ENCODE peak calls at places on chromosomes 6 and 20, in eight cellular contexts. One of them, this sample, is unnamed.

GRCh38 chr6:158758464-158758863 is 60.7 kb downstream of the EZR start:
- DNase-seq in GM23338: peak; percentile 72
- DNase-seq in uterus: no peak
- DNase-seq in ascending aorta: no peak
- DNase-seq in GM23248: no peak
- DNase-seq in naive thymus-derived CD4-positive, alpha-beta T cell: no peak
- DNase-seq in cardiac fibroblast: no peak
- DNase-seq in Jurkat, Clone E6-1: no peak
- DNase-seq in this sample: peak; percentile 82

GRCh38 chr20:56440346-56441007 is 27.9 kb upstream of the RTF2 start:
- DNase-seq in Jurkat, Clone E6-1: peak; percentile 73
- DNase-seq in naive thymus-derived CD4-positive, alpha-beta T cell: peak; percentile 53
- DNase-seq in ascending aorta: no peak
- DNase-seq in GM23248: no peak
- DNase-seq in cardiac fibroblast: no peak
- DNase-seq in uterus: no peak
- DNase-seq in GM23338: no peak
- DNase-seq in this sample: no peak

GRCh38 chr6:144338951-144339681 is 54.0 kb downstream of the UTRN start:
- DNase-seq in uterus: no peak
- DNase-seq in naive thymus-derived CD4-positive, alpha-beta T cell: no peak
- DNase-seq in GM23248: no peak
- DNase-seq in ascending aorta: no peak
- DNase-seq in GM23338: no peak
- DNase-seq in cardiac fibroblast: no peak
- DNase-seq in Jurkat, Clone E6-1: no peak
- DNase-seq in this sample: peak; percentile 90

GRCh38 chr6:159119835-159120234 is 49.4 kb upstream of the FNDC1 start:
- DNase-seq in cardiac fibroblast: no peak
- DNase-seq in uterus: no peak
- DNase-seq in GM23248: no peak
- DNase-seq in Jurkat, Clone E6-1: no peak
- DNase-seq in ascending aorta: no peak
- DNase-seq in GM23338: no peak
- DNase-seq in naive thymus-derived CD4-positive, alpha-beta T cell: no peak
- DNase-seq in this sample: no peak

GRCh38 chr6:2478200-2478599 is 232.8 kb upstream of the GMDS start:
- DNase-seq in ascending aorta: no peak
- DNase-seq in GM23248: peak; percentile 53
- DNase-seq in naive thymus-derived CD4-positive, alpha-beta T cell: no peak
- DNase-seq in cardiac fibroblast: peak; percentile 36
- DNase-seq in GM23338: no peak
- DNase-seq in uterus: no peak
- DNase-seq in Jurkat, Clone E6-1: no peak
- DNase-seq in this sample: peak; percentile 39

GRCh38 chr6:154901856-154902552 is 93.1 kb upstream of the TIAM2 start:
- DNase-seq in GM23338: no peak
- DNase-seq in uterus: no peak
- DNase-seq in GM23248: no peak
- DNase-seq in cardiac fibroblast: no peak
- DNase-seq in ascending aorta: no peak
- DNase-seq in Jurkat, Clone E6-1: no peak
- DNase-seq in naive thymus-derived CD4-positive, alpha-beta T cell: no peak
- DNase-seq in this sample: no peak

GRCh38 chr6:113047932-113048331 is 700.8 kb downstream of the RFPL4B start:
- DNase-seq in uterus: no peak
- DNase-seq in ascending aorta: no peak
- DNase-seq in Jurkat, Clone E6-1: no peak
- DNase-seq in GM23338: no peak
- DNase-seq in naive thymus-derived CD4-positive, alpha-beta T cell: no peak
- DNase-seq in cardiac fibroblast: no peak
- DNase-seq in GM23248: peak; percentile 58
- DNase-seq in this sample: no peak

GRCh38 chr6:118581489-118581959 is 33.4 kb downstream of the PLN start:
- DNase-seq in GM23338: no peak
- DNase-seq in naive thymus-derived CD4-positive, alpha-beta T cell: no peak
- DNase-seq in GM23248: peak; percentile 81
- DNase-seq in Jurkat, Clone E6-1: no peak
- DNase-seq in uterus: no peak
- DNase-seq in cardiac fibroblast: peak; percentile 85
- DNase-seq in ascending aorta: no peak
- DNase-seq in this sample: peak; percentile 86

GRCh38 chr20:9130407-9130995 is 61.6 kb downstream of the PLCB4 start:
- DNase-seq in GM23338: no peak
- DNase-seq in ascending aorta: no peak
- DNase-seq in Jurkat, Clone E6-1: no peak
- DNase-seq in naive thymus-derived CD4-positive, alpha-beta T cell: no peak
- DNase-seq in cardiac fibroblast: no peak
- DNase-seq in uterus: no peak
- DNase-seq in GM23248: no peak
- DNase-seq in this sample: peak; percentile 10

GRCh38 chr20:59577809-59578601 is 26.3 kb upstream of the PHACTR3 start:
- DNase-seq in Jurkat, Clone E6-1: no peak
- DNase-seq in uterus: no peak
- DNase-seq in GM23338: no peak
- DNase-seq in ascending aorta: peak; percentile 16
- DNase-seq in naive thymus-derived CD4-positive, alpha-beta T cell: no peak
- DNase-seq in cardiac fibroblast: no peak
- DNase-seq in GM23248: no peak
- DNase-seq in this sample: no peak

GRCh38 chr20:25632940-25633790 is 9.4 kb upstream of the NANP start:
- DNase-seq in Jurkat, Clone E6-1: no peak
- DNase-seq in GM23248: peak; percentile 80
- DNase-seq in GM23338: no peak
- DNase-seq in cardiac fibroblast: no peak
- DNase-seq in uterus: no peak
- DNase-seq in naive thymus-derived CD4-positive, alpha-beta T cell: no peak
- DNase-seq in ascending aorta: no peak
- DNase-seq in this sample: peak; percentile 53

DNA sequence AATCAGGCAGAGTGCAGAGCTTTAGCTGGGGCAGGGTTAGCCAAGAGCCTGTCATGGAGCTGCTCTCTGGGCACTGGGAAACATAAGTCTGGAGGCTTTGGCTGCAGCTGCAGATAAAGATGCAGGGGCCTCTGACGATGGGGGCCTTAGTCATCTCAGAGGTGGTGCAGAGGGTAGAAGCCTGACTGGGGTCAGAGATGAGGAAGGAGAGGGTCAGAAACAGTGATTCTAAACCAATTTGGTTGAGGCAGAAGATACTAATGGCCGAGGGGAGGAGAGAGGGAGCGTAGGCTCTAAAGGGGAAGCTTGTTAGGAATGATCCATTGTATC is 33.7 kb downstream of the PLEKHG1 start:
- DNase-seq in GM23338: no peak
- DNase-seq in ascending aorta: no peak
- DNase-seq in Jurkat, Clone E6-1: no peak
- DNase-seq in cardiac fibroblast: no peak
- DNase-seq in uterus: no peak
- DNase-seq in naive thymus-derived CD4-positive, alpha-beta T cell: no peak
- DNase-seq in GM23248: no peak
- DNase-seq in this sample: no peak
- H3K4me3 ChIP-seq in GM23338: no peak overlapping the region
- H3K4me3 ChIP-seq in ascending aorta: no peak overlapping the region
- H3K4me3 ChIP-seq in Jurkat, Clone E6-1: no peak overlapping the region
- H3K4me3 ChIP-seq in cardiac fibroblast: no peak overlapping the region
- H3K4me3 ChIP-seq in uterus: no peak overlapping the region
- H3K4me3 ChIP-seq in naive thymus-derived CD4-positive, alpha-beta T cell: peak overlapping the region; percentile 34
- H3K4me3 ChIP-seq in GM23248: no peak overlapping the region
- H3K4me3 ChIP-seq in this sample: no peak overlapping the region

GRCh38 chr6:147434508-147434907 is 74.0 kb upstream of the SAMD5 start:
- DNase-seq in GM23248: peak; percentile 2
- DNase-seq in uterus: no peak
- DNase-seq in GM23338: no peak
- DNase-seq in cardiac fibroblast: no peak
- DNase-seq in naive thymus-derived CD4-positive, alpha-beta T cell: no peak
- DNase-seq in Jurkat, Clone E6-1: no peak
- DNase-seq in ascending aorta: no peak
- DNase-seq in this sample: no peak
- H3K4me3 ChIP-seq in GM23248: no peak overlapping the region
- H3K4me3 ChIP-seq in uterus: no peak overlapping the region
- H3K4me3 ChIP-seq in GM23338: no peak overlapping the region
- H3K4me3 ChIP-seq in cardiac fibroblast: no peak overlapping the region
- H3K4me3 ChIP-seq in naive thymus-derived CD4-positive, alpha-beta T cell: no peak overlapping the region
- H3K4me3 ChIP-seq in Jurkat, Clone E6-1: no peak overlapping the region
- H3K4me3 ChIP-seq in ascending aorta: no peak overlapping the region
- H3K4me3 ChIP-seq in this sample: no peak overlapping the region

DNA sequence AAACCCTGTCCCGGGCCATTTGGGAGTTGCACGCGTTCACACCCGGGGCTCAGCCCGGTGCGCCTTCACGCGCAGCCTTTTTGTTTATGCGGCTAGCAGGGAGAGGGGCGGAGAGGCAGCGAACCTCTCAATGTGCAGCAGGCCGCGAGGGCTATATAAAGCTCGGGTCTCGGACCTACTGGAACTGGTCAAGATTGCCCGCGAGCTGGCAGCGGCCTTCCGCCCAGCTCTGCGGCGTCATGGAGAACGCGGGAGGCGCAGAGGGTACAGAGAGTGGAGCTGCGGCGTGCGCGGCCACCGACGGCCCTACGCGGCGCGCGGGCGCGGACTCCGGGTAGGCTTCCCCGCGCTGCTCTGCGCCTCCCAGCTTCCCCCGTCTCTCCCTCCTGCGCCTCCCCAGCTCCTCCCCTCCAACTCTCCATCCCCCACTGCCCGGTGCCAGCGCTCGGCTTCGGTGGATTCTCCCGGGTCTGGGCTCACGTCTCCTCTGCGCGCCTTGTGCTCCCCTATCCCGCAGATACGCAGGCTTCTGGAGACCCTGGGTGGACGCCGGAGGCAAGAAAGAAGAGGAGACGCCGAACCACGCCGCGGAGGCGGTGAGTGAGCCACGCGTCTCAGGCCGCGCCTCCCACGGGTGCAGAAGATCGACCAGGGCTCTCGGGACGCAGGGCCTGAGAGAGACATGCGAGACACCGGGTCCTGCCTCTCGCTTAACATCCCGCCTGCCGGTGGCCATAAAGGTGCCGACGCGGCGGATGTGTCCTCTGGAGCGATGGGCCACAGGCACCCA is at the start of gene RIPPLY2:
- DNase-seq in GM23338: peak; percentile 81
- DNase-seq in cardiac fibroblast: peak; percentile 55
- DNase-seq in uterus: no peak
- DNase-seq in naive thymus-derived CD4-positive, alpha-beta T cell: no peak
- DNase-seq in Jurkat, Clone E6-1: no peak
- DNase-seq in GM23248: peak; percentile 44
- DNase-seq in ascending aorta: no peak
- DNase-seq in this sample: peak; percentile 18
- H3K4me3 ChIP-seq in GM23338: peak within 1 kb of the TSS; percentile 79
- H3K4me3 ChIP-seq in cardiac fibroblast: peak within 1 kb of the TSS; percentile 52
- H3K4me3 ChIP-seq in uterus: peak within 1 kb of the TSS; percentile 42
- H3K4me3 ChIP-seq in naive thymus-derived CD4-positive, alpha-beta T cell: no peak within 1 kb of the TSS
- H3K4me3 ChIP-seq in Jurkat, Clone E6-1: no peak within 1 kb of the TSS
- H3K4me3 ChIP-seq in GM23248: peak within 1 kb of the TSS; percentile 67
- H3K4me3 ChIP-seq in ascending aorta: peak within 1 kb of the TSS; percentile 58
- H3K4me3 ChIP-seq in this sample: peak within 1 kb of the TSS; percentile 46

GRCh38 chr20:848218-848617 is 14.7 kb downstream of the FAM110A start:
- DNase-seq in GM23248: no peak
- DNase-seq in naive thymus-derived CD4-positive, alpha-beta T cell: no peak
- DNase-seq in Jurkat, Clone E6-1: no peak
- DNase-seq in ascending aorta: no peak
- DNase-seq in uterus: no peak
- DNase-seq in GM23338: no peak
- DNase-seq in cardiac fibroblast: no peak
- DNase-seq in this sample: no peak

GRCh38 chr20:844473-845225 is 11.1 kb downstream of the FAM110A start:
- DNase-seq in GM23338: peak; percentile 98
- DNase-seq in cardiac fibroblast: peak; percentile 91
- DNase-seq in uterus: peak; percentile 85
- DNase-seq in GM23248: peak; percentile 95
- DNase-seq in naive thymus-derived CD4-positive, alpha-beta T cell: peak; percentile 95
- DNase-seq in Jurkat, Clone E6-1: peak; percentile 89
- DNase-seq in ascending aorta: peak; percentile 92
- DNase-seq in this sample: peak; percentile 90

GRCh38 chr20:845226-845868 is 11.8 kb downstream of the FAM110A start:
- DNase-seq in naive thymus-derived CD4-positive, alpha-beta T cell: no peak
- DNase-seq in Jurkat, Clone E6-1: no peak
- DNase-seq in cardiac fibroblast: no peak
- DNase-seq in ascending aorta: no peak
- DNase-seq in GM23338: peak; percentile 53
- DNase-seq in GM23248: no peak
- DNase-seq in uterus: no peak
- DNase-seq in this sample: no peak

GRCh38 chr20:846894-847278 is 13.4 kb downstream of the FAM110A start:
- DNase-seq in ascending aorta: no peak
- DNase-seq in uterus: no peak
- DNase-seq in naive thymus-derived CD4-positive, alpha-beta T cell: peak; percentile 63
- DNase-seq in cardiac fibroblast: no peak
- DNase-seq in GM23248: no peak
- DNase-seq in GM23338: no peak
- DNase-seq in Jurkat, Clone E6-1: peak; percentile 55
- DNase-seq in this sample: no peak

DNA sequence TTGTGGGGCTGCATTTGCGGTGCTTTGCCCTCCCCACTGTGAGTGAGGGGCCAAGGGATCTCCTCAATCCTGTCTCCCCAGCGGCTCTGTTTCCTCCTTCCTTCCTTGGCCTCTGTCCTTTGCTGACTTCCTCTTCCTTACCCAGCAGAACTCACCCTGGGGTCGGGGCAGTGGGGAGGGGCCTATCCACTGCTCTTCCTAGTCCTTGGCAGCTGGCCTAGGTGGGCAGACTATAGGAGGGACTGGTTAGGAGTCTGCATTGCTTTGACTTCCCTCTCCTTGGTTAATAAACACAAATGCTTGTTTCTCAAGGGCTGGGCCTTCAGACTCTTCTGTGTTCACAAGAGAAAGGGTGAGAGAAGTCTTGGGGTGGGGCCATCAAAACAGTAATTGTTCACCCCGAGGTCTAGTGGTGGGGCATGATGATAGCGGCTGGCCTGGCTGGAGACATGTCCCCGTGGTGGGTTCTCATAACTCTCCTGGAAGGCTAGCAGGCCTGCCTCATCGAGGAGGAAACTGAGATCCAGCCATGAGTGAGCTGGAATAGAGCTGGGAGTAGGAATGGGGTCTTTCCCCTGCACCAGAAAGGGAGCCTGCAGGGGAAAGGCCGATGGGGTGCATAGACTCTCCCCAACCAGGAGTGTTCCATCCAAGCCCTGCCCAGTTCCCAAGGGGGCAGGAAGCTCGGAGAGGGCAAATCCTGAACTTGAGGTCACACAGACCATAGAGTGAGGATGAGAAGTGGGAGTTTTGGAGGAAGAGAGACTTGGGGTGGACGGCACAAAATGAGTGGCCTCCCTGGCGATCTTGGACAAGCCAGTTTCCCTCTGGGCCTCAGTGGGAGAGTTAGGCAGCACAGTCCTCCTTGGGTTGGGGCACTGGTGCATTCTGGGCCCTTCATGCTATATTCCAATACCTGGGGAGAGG is 12.7 kb downstream of the FAM110A start:
- DNase-seq in GM23248: no peak
- DNase-seq in cardiac fibroblast: no peak
- DNase-seq in uterus: no peak
- DNase-seq in ascending aorta: no peak
- DNase-seq in GM23338: no peak
- DNase-seq in naive thymus-derived CD4-positive, alpha-beta T cell: no peak
- DNase-seq in Jurkat, Clone E6-1: no peak
- DNase-seq in this sample: no peak
- H3K4me3 ChIP-seq in GM23248: no peak overlapping the region
- H3K4me3 ChIP-seq in cardiac fibroblast: no peak overlapping the region
- H3K4me3 ChIP-seq in uterus: no peak overlapping the region
- H3K4me3 ChIP-seq in ascending aorta: no peak overlapping the region
- H3K4me3 ChIP-seq in GM23338: peak overlapping the region; percentile 76
- H3K4me3 ChIP-seq in naive thymus-derived CD4-positive, alpha-beta T cell: peak overlapping the region; percentile 75
- H3K4me3 ChIP-seq in Jurkat, Clone E6-1: peak overlapping the region; percentile 15
- H3K4me3 ChIP-seq in this sample: no peak overlapping the region